ENCODE peak calls at places on chromosomes 11 and 22, in seven cellular contexts. H is effector CD8-positive, alpha-beta T cell; C is HS-27A; R is AG08396; A is WTC11; G is posterior cingulate gyrus; O is left ventricle myocardium inferior. V is an unnamed sample.

GRCh38 chr22:19879651-19879995 is 24.9 kb upstream of the GNB1L start:
- DNase-seq in H (no peak), C (no peak), R (no peak), A (peak; percentile 7), G (peak; percentile 5), O (no peak), V (no peak)

GRCh38 chr11:61028135-61028729 is 56.8 kb downstream of the CD6 start:
- DNase-seq in H (peak; percentile 45), C (no peak), R (no peak), A (no peak), G (no peak), O (no peak), V (no peak)

GRCh38 chr11:116294630-116295029 is 478.2 kb downstream of the BUD13 start:
- DNase-seq in H (no peak), C (no peak), R (no peak), A (no peak), G (no peak), O (no peak), V (no peak)

GRCh38 chr11:118715837-118716260 is 36.4 kb upstream of the TREH start:
- DNase-seq in H (no peak), C (no peak), R (no peak), A (peak; percentile 59), G (no peak), O (no peak), V (peak; percentile 28)

GRCh38 chr11:118618991-118619375 is 11.6 kb downstream of the PHLDB1 start:
- DNase-seq in H (no peak), C (no peak), R (peak; percentile 51), A (no peak), G (no peak), O (peak; percentile 64), V (peak; percentile 82)

GRCh38 chr22:29480512-29481264 is 670 bp downstream of the NEFH start:
- DNase-seq in H (no peak), C (peak; percentile 81), R (no peak), A (peak; percentile 64), G (peak; percentile 68), O (peak; percentile 16), V (peak; percentile 85)

GRCh38 chr22:39090426-39091064 is 6.5 kb upstream of the APOBEC3H start:
- DNase-seq in H (peak; percentile 50), C (no peak), R (no peak), A (no peak), G (no peak), O (no peak), V (no peak)

GRCh38 chr22:33879796-33880195 is 40.5 kb downstream of the LARGE1 start:
- DNase-seq in H (no peak), C (no peak), R (no peak), A (no peak), G (no peak), O (no peak), V (no peak)

GRCh38 chr11:3712274-3712673 is 41.1 kb upstream of the CHRNA10 start:
- DNase-seq in H (no peak), C (no peak), R (no peak), A (no peak), G (no peak), O (no peak), V (no peak)

GRCh38 chr11:10026514-10026913 is 267.5 kb downstream of the SBF2 start:
- DNase-seq in H (no peak), C (peak; percentile 57), R (peak; percentile 5), A (no peak), G (no peak), O (no peak), V (peak; percentile 64)

GRCh38 chr11:133889188-133889587 is 43.9 kb upstream of the SPATA19 start:
- DNase-seq in H (no peak), C (no peak), R (no peak), A (no peak), G (no peak), O (no peak), V (no peak)

GRCh38 chr22:31556627-31557203 is 60.4 kb downstream of the SFI1 start:
- DNase-seq in H (no peak), C (peak; percentile 14), R (peak; percentile 46), A (no peak), G (no peak), O (no peak), V (peak; percentile 65)

GRCh38 chr11:112004389-112004788 is 20.8 kb upstream of the DLAT start:
- DNase-seq in H (no peak), C (no peak), R (no peak), A (peak; percentile 55), G (no peak), O (no peak), V (peak; percentile 11)